ENCODE peak calls at places on chromosomes 7 and 10, in seven cellular contexts. B is GM12865, A is cardiac muscle cell, Y is nephron progenitor cell, W is NB4, J is astrocyte of the spinal cord, H is B cell. O is an unnamed sample.

GRCh38 chr10:90407116-90407515 is 450.7 kb downstream of the HTR7 start:
- DNase-seq in J (peak; percentile 41), B (no peak), Y (no peak), H (no peak), W (no peak), A (peak; percentile 15), O (no peak)

GRCh38 chr7:30585675-30586074 is 9.0 kb upstream of the GARS1 start:
- DNase-seq in Y (no peak), W (peak; percentile 69), H (no peak), B (no peak), A (peak; percentile 42), J (no peak), O (no peak)

GRCh38 chr10:84613336-84614021 is 285.1 kb downstream of the CCSER2 start:
- DNase-seq in J (peak; percentile 32), H (no peak), W (peak; percentile 49), Y (peak; percentile 57), B (peak; percentile 31), A (peak; percentile 20), O (peak; percentile 27)

GRCh38 chr7:80916770-80917681 is 1.8 kb downstream of the SEMA3C start:
- DNase-seq in A (peak; percentile 64), H (no peak), B (no peak), J (peak; percentile 86), Y (no peak), W (peak; percentile 31), O (no peak)

GRCh38 chr7:27575647-27576046 is 87.0 kb downstream of the HIBADH start:
- DNase-seq in J (no peak), Y (no peak), W (no peak), A (peak; percentile 51), B (no peak), H (no peak), O (no peak)

GRCh38 chr7:42763137-42763551 is 148.7 kb downstream of the C7orf25 start:
- DNase-seq in A (no peak), H (no peak), J (no peak), Y (no peak), B (no peak), W (no peak), O (no peak)

GRCh38 chr7:100895956-100896742 is 461 bp upstream of the ACHE start:
- DNase-seq in Y (peak; percentile 57), J (no peak), B (no peak), W (peak; percentile 59), H (no peak), A (no peak), O (peak; percentile 68)

GRCh38 chr7:139777948-139778841 is at the start of gene HIPK2:
- DNase-seq in B (peak; percentile 85), Y (peak; percentile 84), J (peak; percentile 73), A (peak; percentile 80), H (peak; percentile 80), W (peak; percentile 88), O (peak; percentile 90)

GRCh38 chr10:13462551-13462950 is 66.3 kb downstream of the BEND7 start:
- DNase-seq in J (no peak), W (no peak), H (no peak), Y (no peak), A (peak; percentile 6), B (no peak), O (no peak)

GRCh38 chr10:97718178-97718577 is 4.6 kb downstream of the MARVELD1 start:
- DNase-seq in J (no peak), H (no peak), B (no peak), W (peak; percentile 63), Y (no peak), A (no peak), O (no peak)

GRCh38 chr10:20058135-20058534 is 241.9 kb downstream of the PLXDC2 start:
- DNase-seq in A (no peak), J (no peak), H (no peak), W (no peak), Y (no peak), B (no peak), O (no peak)

GRCh38 chr7:14235056-14235455 is 245.6 kb upstream of the ETV1 start:
- DNase-seq in W (no peak), B (no peak), H (no peak), J (no peak), Y (no peak), A (no peak), O (no peak)

DNA sequence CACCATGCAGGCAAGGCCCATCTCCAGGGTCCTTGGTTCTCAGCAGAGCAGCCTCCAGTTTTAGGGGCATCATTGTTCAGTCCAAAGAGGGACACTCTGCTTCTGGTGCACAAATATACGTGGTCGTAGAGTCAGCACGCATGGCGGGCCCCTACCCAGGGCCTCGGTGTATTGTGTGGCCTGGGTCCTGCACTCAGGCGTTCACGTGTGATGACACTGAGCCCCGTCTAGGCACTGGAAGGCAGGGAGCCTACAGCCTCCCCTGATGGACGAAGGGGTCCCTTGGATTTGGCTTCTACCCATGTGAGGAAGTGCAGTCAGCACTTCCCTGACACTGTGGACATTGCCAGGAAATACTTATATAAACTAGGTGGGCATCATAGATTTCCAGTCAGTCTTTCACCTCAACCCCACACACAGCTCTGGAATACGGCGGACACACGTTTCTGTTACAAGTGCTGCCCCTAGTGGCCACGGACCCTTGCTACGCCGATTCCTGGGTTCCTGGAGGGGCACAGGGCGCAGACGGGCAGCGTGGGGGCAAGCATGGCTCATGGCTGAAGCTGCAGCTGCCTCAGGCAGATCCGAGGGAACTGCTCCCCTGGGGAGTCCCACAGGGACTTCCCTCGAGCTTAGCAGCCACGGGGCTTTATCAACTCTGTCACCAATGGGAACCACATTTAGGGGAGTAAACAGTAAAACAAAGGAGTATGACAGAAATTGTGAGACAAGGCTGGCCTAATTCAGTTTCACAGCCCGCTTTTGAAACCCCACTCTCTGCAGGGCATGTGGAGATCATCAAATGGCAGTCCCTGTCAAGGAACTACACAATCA is 25.4 kb downstream of the AIFM2 start:
- DNase-seq in Y (peak; percentile 61), A (no peak), B (peak; percentile 85), J (no peak), H (no peak), W (peak; percentile 64), O (peak; percentile 77)
- TF ChIP-seq CTCF in Y (peak; percentile 59), A (peak; percentile 57), B (peak; percentile 66), J (peak; percentile 62), H (peak; percentile 38), W (peak; percentile 71), O (peak; percentile 14)

GRCh38 chr10:80855348-80855971 is 317.8 kb downstream of the SH2D4B start:
- DNase-seq in Y (peak; percentile 61), W (peak; percentile 61), B (peak; percentile 61), J (no peak), A (no peak), H (no peak), O (peak; percentile 51)
- TF ChIP-seq CTCF in Y (peak; percentile 58), W (peak; percentile 56), B (peak; percentile 68), J (peak; percentile 1), A (no peak), H (no peak), O (peak; percentile 44)

GRCh38 chr10:71277914-71278665 is 41.0 kb upstream of the SLC29A3 start:
- DNase-seq in J (no peak), H (no peak), Y (no peak), A (no peak), W (no peak), B (no peak), O (no peak)
- TF ChIP-seq CTCF in J (no peak), H (no peak), Y (no peak), A (no peak), W (no peak), B (no peak), O (no peak)

GRCh38 chr10:93068411-93069244 is 5.1 kb upstream of the CYP26A1 start:
- DNase-seq in B (no peak), J (peak; percentile 50), A (peak; percentile 60), Y (peak; percentile 72), W (no peak), H (no peak), O (peak; percentile 50)
- TF ChIP-seq CTCF in B (no peak), J (peak; percentile 3), A (no peak), Y (no peak), W (no peak), H (no peak), O (no peak)

GRCh38 chr7:94509879-94510581 is 421 bp downstream of the CASD1 start:
- DNase-seq in Y (peak; percentile 77), J (peak; percentile 67), W (peak; percentile 81), A (peak; percentile 71), B (peak; percentile 86), H (peak; percentile 79), O (peak; percentile 89)
- TF ChIP-seq CTCF in Y (no peak), J (peak; percentile 44), W (no peak), A (peak; percentile 35), B (no peak), H (peak; percentile 5), O (peak; percentile 54)

GRCh38 chr10:29420744-29421143 is 131.9 kb downstream of the LYZL1 start:
- DNase-seq in A (no peak), B (no peak), W (no peak), Y (no peak), J (no peak), H (no peak), O (no peak)
- TF ChIP-seq CTCF in A (no peak), B (no peak), W (no peak), Y (no peak), J (no peak), H (no peak), O (no peak)

GRCh38 chr10:104642311-104643022 is 1.4 kb downstream of the SORCS3 start:
- DNase-seq in W (no peak), A (peak; percentile 9), H (no peak), J (peak; percentile 12), B (peak; percentile 10), Y (peak; percentile 91), O (peak; percentile 25)
- TF ChIP-seq CTCF in W (no peak), A (peak; percentile 39), H (no peak), J (peak; percentile 51), B (peak; percentile 11), Y (peak; percentile 57), O (no peak)

GRCh38 chr7:86913709-86914108 is 145.7 kb downstream of the ELAPOR2 start:
- DNase-seq in A (peak; percentile 60), J (peak; percentile 20), W (no peak), H (no peak), Y (no peak), B (no peak), O (no peak)
- TF ChIP-seq CTCF in A (no peak), J (no peak), W (no peak), H (no peak), Y (no peak), B (no peak), O (no peak)

O was measured in GM13976.